ENCODE peak calls at places on chromosomes 1 and 21, in six cellular contexts. Y is endothelial cell of umbilical vein, F is body of pancreas, B is astrocyte, L is tibial nerve, A is stomach. R is an unnamed sample.

GRCh38 chr1:212967767-212968166 is 17.4 kb downstream of the VASH2 start:
- DNase-seq in A (no peak), Y (no peak), B (peak; percentile 45), F (no peak), L (no peak), R (peak; percentile 29)

GRCh38 chr1:9281907-9282306 is 10.8 kb upstream of the SPSB1 start:
- DNase-seq in L (no peak), Y (no peak), A (no peak), B (no peak), F (no peak), R (no peak)

GRCh38 chr21:32578107-32578691 is 7.1 kb downstream of the TCP10L start:
- DNase-seq in Y (peak; percentile 22), A (no peak), L (no peak), F (peak; percentile 26), B (no peak), R (peak; percentile 23)

GRCh38 chr1:208606976-208607375 is 362.8 kb upstream of the PLXNA2 start:
- DNase-seq in L (no peak), F (no peak), B (no peak), A (no peak), Y (no peak), R (no peak)

GRCh38 chr1:147618077-147618569 is 52.2 kb downstream of the ACP6 start:
- DNase-seq in B (no peak), Y (no peak), F (no peak), A (no peak), L (no peak), R (no peak)

GRCh38 chr1:198937231-198938031 is 298.6 kb downstream of the PTPRC start:
- DNase-seq in B (peak; percentile 96), Y (peak; percentile 95), A (no peak), F (peak; percentile 41), L (peak; percentile 65), R (peak; percentile 35)

GRCh38 chr1:239912471-239912870 is 179.2 kb upstream of the FMN2 start:
- DNase-seq in B (no peak), Y (no peak), F (no peak), A (no peak), L (no peak), R (no peak)

GRCh38 chr1:58592521-58593134 is 15.6 kb upstream of the TACSTD2 start:
- DNase-seq in A (peak; percentile 77), Y (peak; percentile 98), F (peak; percentile 96), L (no peak), B (peak; percentile 92), R (no peak)

GRCh38 chr1:182784556-182785171 is 4.9 kb upstream of the NPL start:
- DNase-seq in F (peak; percentile 14), Y (peak; percentile 40), B (no peak), A (no peak), L (peak; percentile 67), R (peak; percentile 63)

GRCh38 chr1:78419309-78419708 is 71.5 kb upstream of the PTGFR start:
- DNase-seq in B (peak; percentile 92), A (no peak), L (no peak), F (no peak), Y (no peak), R (no peak)

GRCh38 chr1:13725714-13726175 is 25.8 kb downstream of the PRDM2 start:
- DNase-seq in Y (peak; percentile 33), L (no peak), B (peak; percentile 79), F (peak; percentile 43), A (peak; percentile 40), R (peak; percentile 66)

GRCh38 chr1:77977989-77978292 is 931 bp downstream of the FUBP1 start:
- DNase-seq in A (no peak), L (no peak), Y (no peak), F (no peak), B (no peak), R (no peak)

GRCh38 chr21:37764696-37765095 is 151.6 kb downstream of the KCNJ6 start:
- DNase-seq in A (no peak), F (no peak), L (no peak), B (peak; percentile 56), Y (no peak), R (no peak)

GRCh38 chr1:16677552-16678423 is 11.0 kb upstream of the RNU1-3 start:
- DNase-seq in B (peak; percentile 22), L (no peak), F (no peak), A (no peak), Y (peak; percentile 47), R (peak; percentile 22)

GRCh38 chr1:28796321-28797213 is 15.4 kb upstream of the OPRD1 start:
- DNase-seq in A (no peak), F (no peak), B (no peak), Y (no peak), L (no peak), R (peak; percentile 52)

GRCh38 chr1:155983191-155984023 is 5.1 kb upstream of the ARHGEF2 start:
- DNase-seq in L (peak; percentile 68), F (no peak), A (no peak), B (peak; percentile 94), Y (no peak), R (no peak)

GRCh38 chr1:220137006-220137794 is 43.3 kb downstream of the IARS2 start:
- DNase-seq in F (no peak), B (no peak), L (no peak), Y (peak; percentile 94), A (no peak), R (peak; percentile 46)

GRCh38 chr1:172753964-172754363 is 95.1 kb downstream of the FASLG start:
- DNase-seq in B (no peak), Y (no peak), L (no peak), A (no peak), F (no peak), R (no peak)

GRCh38 chr1:226639631-226640061 is 91.1 kb downstream of the STUM start:
- DNase-seq in B (no peak), Y (no peak), L (no peak), A (no peak), F (no peak), R (no peak)

GRCh38 chr1:9466780-9467755 is 72.2 kb upstream of the SLC25A33 start:
- DNase-seq in A (peak; percentile 78), B (no peak), L (no peak), F (peak; percentile 91), Y (no peak), R (peak; percentile 51)

GRCh38 chr1:27360159-27361043 is 6.4 kb downstream of the MAP3K6 start:
- DNase-seq in A (no peak), B (no peak), F (peak; percentile 55), L (no peak), Y (no peak), R (no peak)

DNA sequence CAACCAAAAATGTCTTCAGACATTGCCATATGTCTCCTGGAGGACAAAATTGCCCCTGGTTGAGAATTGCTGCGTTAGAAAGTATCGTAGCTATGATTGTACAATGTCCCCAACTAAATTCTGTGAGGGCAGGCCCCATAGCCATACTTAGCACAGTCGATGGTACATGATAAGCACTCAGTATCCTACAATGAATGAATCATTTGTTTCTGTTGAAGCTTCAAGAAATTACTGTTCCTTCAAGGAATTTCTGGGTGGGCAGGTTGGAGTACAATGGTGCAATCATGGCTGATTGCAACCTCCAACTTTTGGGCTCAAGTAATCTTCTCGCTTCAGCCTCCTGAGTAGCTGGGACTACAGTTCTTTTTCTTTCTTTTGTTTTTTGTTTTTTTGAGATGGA is 4.7 kb downstream of the CAP1 start:
- DNase-seq in F (no peak), A (no peak), B (peak; percentile 31), L (no peak), Y (no peak), R (no peak)
- H3K4me1 ChIP-seq in F (peaks cover 36% of the 10 kb centered on the region), A (peaks cover 53% of the 10 kb centered on the region), B (peaks cover 38% of the 10 kb centered on the region), L (no peaks in the 10 kb centered on the region), Y (peaks cover 23% of the 10 kb centered on the region), R (peaks cover 28% of the 10 kb centered on the region)

DNA sequence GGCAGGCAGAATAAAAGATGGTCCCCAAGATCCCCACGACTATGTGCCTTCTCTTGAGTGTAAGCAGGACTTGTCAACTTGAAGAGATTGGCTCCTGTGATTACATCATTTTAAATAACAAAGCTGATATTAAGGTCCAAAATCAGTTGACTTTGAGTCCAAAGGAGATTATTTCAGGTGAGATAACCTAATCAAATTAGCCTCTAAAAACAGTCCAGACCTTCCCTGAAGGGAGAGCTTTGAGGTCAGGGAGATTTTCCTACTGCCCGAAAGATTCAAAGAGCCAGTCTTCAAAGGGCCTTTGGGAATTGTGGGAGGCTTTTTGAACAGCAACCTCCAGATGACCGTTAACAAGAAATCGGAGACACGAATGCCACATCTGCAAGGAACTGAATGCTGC is 51.5 kb upstream of the NCAM2 start:
- DNase-seq in A (no peak), B (no peak), F (no peak), L (no peak), Y (no peak), R (no peak)
- H3K27me3 ChIP-seq in A (no peaks in the 10 kb centered on the region), B (no peaks in the 10 kb centered on the region), F (no peaks in the 10 kb centered on the region), L (no peaks in the 10 kb centered on the region), Y (no peaks in the 10 kb centered on the region), R (no peaks in the 10 kb centered on the region)

DNA sequence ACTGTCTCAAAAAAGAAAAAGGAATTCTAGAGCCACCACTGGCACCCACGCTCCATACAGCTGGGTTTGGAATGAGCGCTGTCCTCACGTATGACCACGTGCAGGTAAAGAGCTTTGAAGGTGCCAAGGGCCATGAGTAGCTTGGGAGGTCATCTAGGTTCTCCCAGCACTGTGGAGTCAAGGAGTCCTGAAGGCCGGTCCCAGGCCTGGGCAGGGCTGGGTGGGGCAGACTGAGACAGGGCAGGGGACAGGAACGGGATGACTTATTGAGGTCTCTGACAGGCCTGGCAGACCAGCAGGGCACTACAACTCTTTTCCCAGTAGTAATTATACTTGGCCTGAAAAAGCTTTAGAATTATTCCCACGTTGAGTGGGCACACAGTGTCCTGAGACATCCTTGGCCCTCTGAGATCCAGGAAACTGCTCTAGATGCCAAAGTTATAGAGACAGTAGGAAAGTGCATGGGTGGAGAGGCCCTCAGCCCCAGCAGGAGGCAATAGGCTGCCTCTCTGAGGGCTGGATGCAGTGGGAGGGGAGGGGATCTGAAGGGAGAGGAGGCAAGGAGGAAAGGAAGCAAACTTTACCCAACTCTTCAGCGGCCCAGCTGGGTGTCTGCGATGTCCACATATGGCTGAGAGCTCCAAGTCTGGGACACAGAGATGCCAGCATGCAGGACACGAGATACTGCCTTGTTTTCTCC is 1.8 kb upstream of the CDA start:
- DNase-seq in A (no peak), B (no peak), Y (no peak), F (no peak), L (no peak), R (no peak)
- H3K4me1 ChIP-seq in A (no peaks in the 10 kb centered on the region), B (peaks cover 11% of the 10 kb centered on the region), Y (peaks cover 15% of the 10 kb centered on the region), F (no peaks in the 10 kb centered on the region), L (no peaks in the 10 kb centered on the region), R (no peaks in the 10 kb centered on the region)

GRCh38 chr1:19329611-19330010 is 17.5 kb downstream of the SLC66A1 start:
- DNase-seq in B (no peak), F (no peak), A (no peak), L (no peak), Y (no peak), R (no peak)

GRCh38 chr1:19330449-19331135 is 18.5 kb downstream of the SLC66A1 start:
- DNase-seq in A (no peak), B (no peak), F (no peak), Y (no peak), L (no peak), R (peak; percentile 55)

GRCh38 chr1:19331262-19331878 is 19.2 kb downstream of the SLC66A1 start:
- DNase-seq in A (no peak), Y (no peak), L (no peak), F (no peak), B (no peak), R (no peak)

GRCh38 chr1:19333587-19334354 is 21.6 kb downstream of the SLC66A1 start:
- DNase-seq in B (no peak), Y (no peak), F (no peak), L (no peak), A (no peak), R (no peak)

DNA sequence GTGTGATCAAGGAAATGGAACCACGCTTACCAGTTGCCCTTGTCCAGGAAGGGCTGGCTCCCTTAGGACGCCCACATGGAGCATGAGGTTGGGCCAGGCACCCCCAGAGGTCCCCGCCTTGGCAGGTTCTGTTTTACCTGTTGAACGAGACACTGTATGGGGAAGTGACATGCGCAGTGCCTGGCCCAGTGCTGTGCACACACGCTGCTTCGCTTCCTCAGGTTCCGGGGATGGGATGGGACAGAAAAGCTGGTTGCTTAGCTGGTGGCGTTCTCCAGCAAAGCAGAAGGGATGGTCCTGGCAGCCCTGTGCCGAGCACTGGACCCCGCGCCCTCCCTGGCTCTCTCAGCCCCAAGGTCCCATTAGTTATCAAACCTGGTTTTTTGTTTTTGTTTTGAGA is 20.7 kb downstream of the SLC66A1 start:
- DNase-seq in L (no peak), F (no peak), A (no peak), B (no peak), Y (no peak), R (no peak)
- H3K27me3 ChIP-seq in L (no peaks in the 10 kb centered on the region), F (no peaks in the 10 kb centered on the region), A (no peaks in the 10 kb centered on the region), B (no peaks in the 10 kb centered on the region), Y (no peaks in the 10 kb centered on the region), R (no peaks in the 10 kb centered on the region)